ENCODE peak calls at places on chromosomes 5 and 9, in six cellular contexts. X is uterus, E is choroid plexus epithelial cell, N is fibroblast of the aortic adventitia, O is Peyer's patch, C is astrocyte of the cerebellum. G is an unnamed sample.

GRCh38 chr9:137029058-137029922 is 1.3 kb upstream of the ABCA2 start:
- DNase-seq in X (peak), E (peak), N (peak), O (peak), C (no peak), G (no peak)

GRCh38 chr9:134208981-134209725 is 44.8 kb upstream of the RNU6ATAC start:
- DNase-seq in X (peak), E (no peak), N (no peak), O (no peak), C (no peak), G (no peak)

GRCh38 chr5:158879993-158880392 is 219.7 kb downstream of the EBF1 start:
- DNase-seq in X (no peak), E (no peak), N (no peak), O (no peak), C (no peak), G (no peak)

GRCh38 chr5:80406980-80407734 is 707 bp upstream of the ZFYVE16 start:
- DNase-seq in X (peak), E (peak), N (no peak), O (peak), C (no peak), G (no peak)

GRCh38 chr9:82957526-82958379 is 105.2 kb downstream of the RASEF start:
- DNase-seq in X (no peak), E (no peak), N (no peak), O (no peak), C (peak), G (no peak)

GRCh38 chr5:172881691-172882370 is 47.8 kb downstream of the ERGIC1 start:
- DNase-seq in X (no peak), E (peak), N (peak), O (no peak), C (no peak), G (no peak)

GRCh38 chr9:112890106-112891081 is at the start of gene SLC46A2:
- DNase-seq in X (no peak), E (no peak), N (no peak), O (no peak), C (no peak), G (no peak)

GRCh38 chr9:6897831-6898230 is 140.1 kb downstream of the KDM4C start:
- DNase-seq in X (no peak), E (no peak), N (no peak), O (no peak), C (no peak), G (no peak)

GRCh38 chr9:97958812-97959511 is 21.0 kb upstream of the HEMGN start:
- DNase-seq in X (no peak), E (peak), N (peak), O (no peak), C (no peak), G (no peak)

GRCh38 chr5:41445937-41446563 is 64.4 kb downstream of the PLCXD3 start:
- DNase-seq in X (no peak), E (peak), N (peak), O (no peak), C (no peak), G (peak)

GRCh38 chr5:112420111-112420864 is 1.2 kb upstream of the EPB41L4A start:
- DNase-seq in X (peak), E (peak), N (peak), O (peak), C (peak), G (no peak)

GRCh38 chr5:107557051-107557658 is 113.6 kb downstream of the EFNA5 start:
- DNase-seq in X (no peak), E (no peak), N (no peak), O (no peak), C (no peak), G (no peak)

GRCh38 chr9:27528278-27528885 is 1.2 kb downstream of the MOB3B start:
- DNase-seq in X (peak), E (peak), N (peak), O (peak), C (peak), G (no peak)

GRCh38 chr9:132048191-132048590 is 31.5 kb downstream of the MED27 start:
- DNase-seq in X (no peak), E (no peak), N (no peak), O (no peak), C (no peak), G (no peak)

GRCh38 chr9:116157436-116158138 is 4.0 kb downstream of the PAPPA start:
- DNase-seq in X (peak), E (peak), N (peak), O (no peak), C (no peak), G (no peak)

GRCh38 chr5:158483202-158483870 is 616.4 kb downstream of the EBF1 start:
- DNase-seq in X (no peak), E (no peak), N (no peak), O (no peak), C (no peak), G (no peak)

GRCh38 chr9:116175616-116176015 is 22.0 kb downstream of the PAPPA start:
- DNase-seq in X (no peak), E (peak), N (no peak), O (no peak), C (no peak), G (no peak)

GRCh38 chr5:85484982-85485574 is 1100.4 kb upstream of the EDIL3 start:
- DNase-seq in X (no peak), E (no peak), N (no peak), O (no peak), C (no peak), G (no peak)

GRCh38 chr5:10728679-10729078 is 32.4 kb downstream of the DAP start:
- DNase-seq in X (no peak), E (no peak), N (no peak), O (no peak), C (no peak), G (no peak)

GRCh38 chr9:4038182-4038723 is 261.6 kb downstream of the GLIS3 start:
- DNase-seq in X (no peak), E (peak), N (peak), O (no peak), C (peak), G (no peak)

GRCh38 chr5:171122372-171122771 is 186.7 kb upstream of the TLX3 start:
- DNase-seq in X (no peak), E (peak), N (no peak), O (no peak), C (no peak), G (no peak)

GRCh38 chr5:102886586-102886985 is 131.5 kb downstream of the PAM start:
- DNase-seq in X (no peak), E (no peak), N (no peak), O (no peak), C (no peak), G (no peak)

GRCh38 chr9:97501177-97501971 is at the start of gene TMOD1:
- DNase-seq in X (peak), E (no peak), N (no peak), O (peak), C (no peak), G (no peak)

GRCh38 chr5:130337179-130337888 is 433.1 kb downstream of the CHSY3 start:
- DNase-seq in X (no peak), E (peak), N (peak), O (no peak), C (peak), G (peak)

GRCh38 chr5:81020478-81021167 is 60.5 kb downstream of the RASGRF2 start:
- DNase-seq in X (no peak), E (peak), N (no peak), O (no peak), C (no peak), G (no peak)

GRCh38 chr5:139982157-139982974 is 60.7 kb downstream of the NRG2 start:
- DNase-seq in X (no peak), E (peak), N (peak), O (no peak), C (no peak), G (no peak)

GRCh38 chr9:124794902-124795491 is 18.1 kb downstream of the OLFML2A start:
- DNase-seq in X (no peak), E (no peak), N (no peak), O (no peak), C (no peak), G (no peak)

GRCh38 chr9:120619751-120620655 is 40.0 kb upstream of the CDK5RAP2 start:
- DNase-seq in X (peak), E (peak), N (peak), O (peak), C (peak), G (peak)

GRCh38 chr9:131284856-131285255 is 4.7 kb upstream of the PLPP7 start:
- DNase-seq in X (no peak), E (no peak), N (no peak), O (no peak), C (no peak), G (no peak)

GRCh38 chr5:82346376-82347212 is 68.4 kb upstream of the RPS23 start:
- DNase-seq in X (no peak), E (no peak), N (no peak), O (no peak), C (no peak), G (no peak)

GRCh38 chr9:121354770-121355169 is 15.3 kb downstream of the STOM start:
- DNase-seq in X (no peak), E (no peak), N (no peak), O (no peak), C (no peak), G (no peak)

GRCh38 chr5:171270136-171270535 is 38.9 kb upstream of the TLX3 start:
- DNase-seq in X (no peak), E (peak), N (no peak), O (no peak), C (no peak), G (no peak)

GRCh38 chr5:157516016-157516415 is 56.0 kb downstream of the NIPAL4 start:
- DNase-seq in X (peak), E (peak), N (peak), O (no peak), C (peak), G (no peak)

GRCh38 chr5:74056789-74057164 is 430.8 kb downstream of the ARHGEF28 start:
- DNase-seq in X (no peak), E (peak), N (peak), O (no peak), C (no peak), G (no peak)

GRCh38 chr5:114062940-114063867 is 298.7 kb upstream of the KCNN2 start:
- DNase-seq in X (no peak), E (no peak), N (no peak), O (no peak), C (no peak), G (no peak)
- TF ChIP-seq CTCF in X (no peak), E (peak), N (no peak), O (no peak), C (no peak), G (no peak)

GRCh38 chr5:7393921-7394799 is 1.8 kb upstream of the ADCY2 start:
- DNase-seq in X (no peak), E (no peak), N (no peak), O (no peak), C (no peak), G (no peak)

GRCh38 chr5:7396169-7397004 is 449 bp downstream of the ADCY2 start:
- DNase-seq in X (peak), E (peak), N (peak), O (no peak), C (no peak), G (no peak)

GRCh38 chr5:7397005-7397546 is 1.1 kb downstream of the ADCY2 start:
- DNase-seq in X (no peak), E (no peak), N (peak), O (no peak), C (peak), G (no peak)

GRCh38 chr5:7395432-7396168 is at the start of gene ADCY2:
- DNase-seq in X (no peak), E (no peak), N (no peak), O (no peak), C (no peak), G (no peak)

DNA sequence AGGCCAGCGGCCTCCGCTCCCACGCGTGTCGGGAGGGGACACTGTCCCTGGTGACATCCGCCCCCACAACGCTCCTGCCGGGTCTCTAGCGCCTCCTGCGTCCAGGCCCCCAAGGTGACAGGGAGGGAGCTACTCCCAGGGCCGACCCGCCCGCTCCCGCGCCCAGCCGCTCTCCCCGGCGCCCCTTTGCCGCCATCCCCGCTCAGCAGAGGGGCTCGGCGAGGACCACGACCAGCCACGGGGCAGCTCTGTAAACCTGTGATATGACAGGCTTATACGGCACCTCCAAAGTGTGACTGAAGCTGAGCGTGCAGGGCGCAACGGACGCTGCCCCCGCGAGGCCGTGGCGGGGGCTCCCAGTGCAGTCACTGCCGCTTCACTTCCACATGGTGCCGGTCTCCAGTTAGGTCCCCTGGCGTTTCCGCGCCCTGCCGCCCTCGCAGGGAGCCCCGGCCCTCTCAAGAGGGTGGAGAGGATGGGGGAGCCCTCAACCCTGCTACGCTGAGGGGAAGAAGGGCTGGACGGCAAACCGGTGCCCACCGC is 978 bp upstream of the ADCY2 start:
- DNase-seq in X (no peak), E (no peak), N (no peak), O (no peak), C (no peak), G (no peak)
- TF ChIP-seq CTCF in X (no peak), E (no peak), N (no peak), O (no peak), C (no peak), G (no peak)

DNA sequence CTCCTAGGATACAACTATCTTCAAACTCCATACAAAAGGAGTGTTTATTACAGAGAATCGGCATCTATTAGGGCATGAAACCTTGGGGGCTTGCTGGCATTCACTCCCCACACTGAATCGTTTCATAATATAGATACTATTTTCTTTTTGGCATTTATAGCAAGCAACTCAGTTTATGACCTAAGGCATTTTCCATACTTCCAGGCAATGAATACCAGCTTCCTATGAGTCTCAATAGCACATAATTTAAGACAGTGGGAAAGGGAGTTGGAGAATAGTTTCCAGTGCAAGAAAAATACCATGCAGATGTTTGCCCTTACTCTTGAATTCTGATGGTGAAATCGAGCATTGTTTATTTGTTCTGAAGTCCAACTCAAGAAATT is 175.8 kb upstream of the KLF9 start:
- DNase-seq in X (no peak), E (peak), N (peak), O (no peak), C (no peak), G (peak)
- TF ChIP-seq CTCF in X (no peak), E (no peak), N (no peak), O (no peak), C (no peak), G (no peak)

DNA sequence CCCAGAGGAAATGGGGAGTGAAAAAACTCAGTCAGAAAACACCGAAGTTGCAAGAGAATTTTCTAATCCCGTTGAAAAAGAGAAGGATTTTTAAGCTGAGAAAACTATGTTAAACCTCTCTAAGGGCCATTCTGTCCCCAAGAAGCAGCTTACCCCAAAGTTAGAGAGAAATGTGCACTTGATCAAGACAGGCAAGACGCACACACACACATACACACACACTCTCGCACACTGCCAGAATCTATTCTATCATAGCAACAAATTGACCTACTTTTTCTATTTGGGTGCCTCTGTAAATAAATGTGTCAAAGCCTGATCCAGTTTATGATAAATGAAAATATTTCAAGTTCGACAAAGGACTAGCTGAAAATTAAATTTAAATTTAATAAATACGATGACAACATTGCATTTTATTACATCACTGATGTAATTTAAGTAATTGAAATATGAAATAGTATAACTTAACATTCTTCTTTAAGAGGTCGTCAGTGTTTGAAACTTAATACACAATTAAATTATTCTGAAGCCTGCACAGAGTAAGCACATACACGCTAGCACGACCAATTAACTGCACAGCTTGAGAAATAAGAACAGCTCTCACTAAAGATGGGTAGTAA is 5.9 kb downstream of the NFIL3 start:
- DNase-seq in X (no peak), E (no peak), N (peak), O (no peak), C (no peak), G (no peak)
- TF ChIP-seq CTCF in X (no peak), E (no peak), N (no peak), O (no peak), C (no peak), G (no peak)

GRCh38 chr9:2336055-2336454 is 285.5 kb upstream of the VLDLR start:
- DNase-seq in X (no peak), E (peak), N (peak), O (no peak), C (no peak), G (no peak)
- TF ChIP-seq CTCF in X (no peak), E (peak), N (no peak), O (no peak), C (peak), G (peak)

GRCh38 chr5:180159756-180160155 is 49.3 kb downstream of the RASGEF1C start:
- DNase-seq in X (no peak), E (peak), N (peak), O (no peak), C (no peak), G (no peak)

GRCh38 chr5:180160822-180161221 is 48.2 kb downstream of the RASGEF1C start:
- DNase-seq in X (no peak), E (no peak), N (no peak), O (no peak), C (no peak), G (no peak)

GRCh38 chr5:180162304-180162661 is 46.7 kb downstream of the RASGEF1C start:
- DNase-seq in X (no peak), E (no peak), N (no peak), O (no peak), C (no peak), G (no peak)

GRCh38 chr5:180160215-180160614 is 48.8 kb downstream of the RASGEF1C start:
- DNase-seq in X (no peak), E (no peak), N (no peak), O (no peak), C (no peak), G (no peak)

GRCh38 chr5:180161420-180162303 is 47.3 kb downstream of the RASGEF1C start:
- DNase-seq in X (no peak), E (peak), N (no peak), O (no peak), C (no peak), G (no peak)
- TF ChIP-seq CTCF in X (no peak), E (peak), N (no peak), O (no peak), C (no peak), G (no peak)

GRCh38 chr5:35921930-35922329 is 16.5 kb downstream of the CAPSL start:
- DNase-seq in X (no peak), E (no peak), N (no peak), O (no peak), C (no peak), G (no peak)
- TF ChIP-seq CTCF in X (no peak), E (no peak), N (no peak), O (no peak), C (no peak), G (no peak)

DNA sequence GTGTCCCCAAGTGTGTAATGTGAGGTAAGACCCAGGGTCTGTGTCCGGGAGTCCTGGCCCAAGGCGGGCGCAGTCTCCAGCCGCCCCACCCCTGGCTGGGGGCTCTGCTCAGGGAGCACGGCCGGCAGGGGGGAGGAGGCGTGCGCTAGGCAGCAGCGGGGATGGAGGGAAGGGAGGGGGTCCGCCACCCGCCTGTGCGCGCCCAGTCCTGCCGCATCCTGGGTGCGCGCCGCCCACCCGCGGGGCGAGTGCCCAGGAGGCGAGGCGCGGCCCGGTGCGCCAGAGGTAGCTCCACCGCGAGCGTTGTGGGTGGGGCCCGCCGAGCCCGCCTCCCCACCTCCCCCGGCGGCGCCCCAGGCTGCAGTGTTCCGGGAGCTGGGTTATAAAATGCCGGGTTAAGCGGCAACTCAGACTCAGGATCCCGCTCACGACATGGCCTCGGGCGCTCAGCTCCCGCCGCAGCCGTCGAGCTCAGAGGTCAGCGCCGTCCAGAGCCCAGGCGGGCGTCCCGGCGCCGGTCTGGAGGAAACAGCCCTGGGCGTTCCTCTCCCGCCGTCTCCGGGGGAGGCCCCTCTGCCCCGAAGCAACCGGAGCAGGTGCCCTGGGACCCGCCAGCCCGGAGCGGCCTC is at the start of gene CCNI2:
- DNase-seq in X (no peak), E (no peak), N (no peak), O (peak), C (no peak), G (no peak)
- TF ChIP-seq CTCF in X (no peak), E (no peak), N (no peak), O (peak), C (peak), G (peak)

GRCh38 chr5:56480305-56481146 is 247.4 kb upstream of the ANKRD55 start:
- DNase-seq in X (peak), E (peak), N (peak), O (peak), C (peak), G (no peak)

GRCh38 chr5:56479126-56479525 is 246.0 kb upstream of the ANKRD55 start:
- DNase-seq in X (no peak), E (no peak), N (no peak), O (no peak), C (no peak), G (no peak)

GRCh38 chr5:56479701-56480304 is 246.7 kb upstream of the ANKRD55 start:
- DNase-seq in X (no peak), E (no peak), N (no peak), O (peak), C (no peak), G (no peak)

GRCh38 chr5:56481147-56481997 is 248.2 kb upstream of the ANKRD55 start:
- DNase-seq in X (peak), E (peak), N (peak), O (peak), C (no peak), G (no peak)

GRCh38 chr5:56481998-56482698 is 249.0 kb upstream of the ANKRD55 start:
- DNase-seq in X (no peak), E (peak), N (no peak), O (no peak), C (no peak), G (no peak)
- TF ChIP-seq CTCF in X (peak), E (no peak), N (no peak), O (no peak), C (no peak), G (no peak)

G was measured in AG09319.